ENCODE peak calls at places on chromosomes 4 and X, in six cellular contexts. One of them, this sample, is unnamed. For H3K4me1, the result is how much of the 10 kb centered on the place peaks cover.

GRCh38 chr4:186935881-186936280 is 212.2 kb upstream of the FAT1 start:
- DNase-seq in heart left ventricle: no peak
- DNase-seq in psoas muscle: no peak
- DNase-seq in suprapubic skin: no peak
- DNase-seq in transverse colon: no peak
- DNase-seq in tibial artery: no peak
- DNase-seq in this sample: no peak

GRCh38 chr4:101103381-101104142 is 243.8 kb downstream of the PPP3CA start:
- DNase-seq in heart left ventricle: no peak
- DNase-seq in tibial artery: no peak
- DNase-seq in transverse colon: no peak
- DNase-seq in psoas muscle: no peak
- DNase-seq in suprapubic skin: no peak
- DNase-seq in this sample: no peak

GRCh38 chr4:172480471-172480870 is 667.3 kb downstream of the GALNTL6 start:
- DNase-seq in suprapubic skin: no peak
- DNase-seq in heart left ventricle: no peak
- DNase-seq in transverse colon: no peak
- DNase-seq in psoas muscle: no peak
- DNase-seq in tibial artery: no peak
- DNase-seq in this sample: no peak

GRCh38 chr4:38092701-38093100 is 132.5 kb downstream of the PTTG2 start:
- DNase-seq in heart left ventricle: no peak
- DNase-seq in transverse colon: no peak
- DNase-seq in psoas muscle: no peak
- DNase-seq in tibial artery: no peak
- DNase-seq in suprapubic skin: no peak
- DNase-seq in this sample: no peak

GRCh38 chr4:107392380-107392779 is 327.7 kb downstream of the PAPSS1 start:
- DNase-seq in psoas muscle: no peak
- DNase-seq in tibial artery: no peak
- DNase-seq in suprapubic skin: no peak
- DNase-seq in transverse colon: no peak
- DNase-seq in heart left ventricle: no peak
- DNase-seq in this sample: no peak

GRCh38 chr4:7266525-7267292 is 74.4 kb downstream of the SORCS2 start:
- DNase-seq in suprapubic skin: no peak
- DNase-seq in transverse colon: no peak
- DNase-seq in heart left ventricle: no peak
- DNase-seq in psoas muscle: no peak
- DNase-seq in tibial artery: no peak
- DNase-seq in this sample: no peak

GRCh38 chrX:8579602-8580001 is 115.0 kb downstream of the VCX3B start:
- DNase-seq in heart left ventricle: no peak
- DNase-seq in tibial artery: no peak
- DNase-seq in transverse colon: peak
- DNase-seq in psoas muscle: no peak
- DNase-seq in suprapubic skin: no peak
- DNase-seq in this sample: peak

GRCh38 chrX:10564484-10564883 is 55.9 kb downstream of the MID1 start:
- DNase-seq in suprapubic skin: no peak
- DNase-seq in heart left ventricle: no peak
- DNase-seq in psoas muscle: no peak
- DNase-seq in transverse colon: no peak
- DNase-seq in tibial artery: no peak
- DNase-seq in this sample: no peak

GRCh38 chr4:83138979-83139378 is 24.4 kb upstream of the PLAC8 start:
- DNase-seq in tibial artery: no peak
- DNase-seq in transverse colon: no peak
- DNase-seq in suprapubic skin: no peak
- DNase-seq in heart left ventricle: no peak
- DNase-seq in psoas muscle: no peak
- DNase-seq in this sample: no peak

GRCh38 chrX:152926279-152926678 is 28.4 kb downstream of the ZNF185 start:
- DNase-seq in heart left ventricle: no peak
- DNase-seq in psoas muscle: no peak
- DNase-seq in suprapubic skin: no peak
- DNase-seq in tibial artery: no peak
- DNase-seq in transverse colon: peak
- DNase-seq in this sample: no peak

GRCh38 chrX:40108084-40108958 is 10.6 kb upstream of the BCOR start:
- DNase-seq in psoas muscle: peak
- DNase-seq in tibial artery: peak
- DNase-seq in suprapubic skin: no peak
- DNase-seq in transverse colon: peak
- DNase-seq in heart left ventricle: no peak
- DNase-seq in this sample: peak

GRCh38 chr4:113899260-113900177 is 79.9 kb downstream of the ARSJ start:
- DNase-seq in suprapubic skin: no peak
- DNase-seq in transverse colon: peak
- DNase-seq in heart left ventricle: no peak
- DNase-seq in psoas muscle: no peak
- DNase-seq in tibial artery: no peak
- DNase-seq in this sample: no peak

GRCh38 chr4:173301518-173302201 is 32.5 kb downstream of the HMGB2 start:
- DNase-seq in transverse colon: no peak
- DNase-seq in suprapubic skin: no peak
- DNase-seq in psoas muscle: no peak
- DNase-seq in heart left ventricle: no peak
- DNase-seq in tibial artery: no peak
- DNase-seq in this sample: no peak

GRCh38 chr4:170374770-170375169 is 285.0 kb upstream of the AADAT start:
- DNase-seq in tibial artery: no peak
- DNase-seq in suprapubic skin: no peak
- DNase-seq in psoas muscle: no peak
- DNase-seq in transverse colon: peak
- DNase-seq in heart left ventricle: no peak
- DNase-seq in this sample: no peak

GRCh38 chrX:14362731-14363130 is 166.6 kb upstream of the GLRA2 start:
- DNase-seq in tibial artery: no peak
- DNase-seq in heart left ventricle: no peak
- DNase-seq in suprapubic skin: no peak
- DNase-seq in psoas muscle: no peak
- DNase-seq in transverse colon: no peak
- DNase-seq in this sample: no peak

GRCh38 chr4:23851455-23851854 is 38.4 kb downstream of the PPARGC1A start:
- DNase-seq in suprapubic skin: no peak
- DNase-seq in tibial artery: no peak
- DNase-seq in psoas muscle: no peak
- DNase-seq in heart left ventricle: no peak
- DNase-seq in transverse colon: no peak
- DNase-seq in this sample: no peak

GRCh38 chr4:8726344-8726851 is 133.8 kb downstream of the CPZ start:
- DNase-seq in heart left ventricle: peak
- DNase-seq in suprapubic skin: peak
- DNase-seq in tibial artery: no peak
- DNase-seq in psoas muscle: no peak
- DNase-seq in transverse colon: peak
- DNase-seq in this sample: peak

GRCh38 chr4:40214661-40215418 is 18.0 kb downstream of the RHOH start:
- DNase-seq in heart left ventricle: no peak
- DNase-seq in psoas muscle: no peak
- DNase-seq in suprapubic skin: no peak
- DNase-seq in transverse colon: no peak
- DNase-seq in tibial artery: no peak
- DNase-seq in this sample: no peak

GRCh38 chr4:40214038-40214437 is 17.2 kb downstream of the RHOH start:
- DNase-seq in tibial artery: no peak
- DNase-seq in suprapubic skin: no peak
- DNase-seq in heart left ventricle: no peak
- DNase-seq in psoas muscle: no peak
- DNase-seq in transverse colon: no peak
- DNase-seq in this sample: no peak

GRCh38 chr4:40211224-40212185 is 14.7 kb downstream of the RHOH start:
- DNase-seq in psoas muscle: no peak
- DNase-seq in transverse colon: no peak
- DNase-seq in heart left ventricle: no peak
- DNase-seq in suprapubic skin: no peak
- DNase-seq in tibial artery: no peak
- DNase-seq in this sample: no peak

GRCh38 chr4:40210776-40211175 is 13.9 kb downstream of the RHOH start:
- DNase-seq in transverse colon: no peak
- DNase-seq in psoas muscle: no peak
- DNase-seq in suprapubic skin: no peak
- DNase-seq in heart left ventricle: no peak
- DNase-seq in tibial artery: no peak
- DNase-seq in this sample: no peak

DNA sequence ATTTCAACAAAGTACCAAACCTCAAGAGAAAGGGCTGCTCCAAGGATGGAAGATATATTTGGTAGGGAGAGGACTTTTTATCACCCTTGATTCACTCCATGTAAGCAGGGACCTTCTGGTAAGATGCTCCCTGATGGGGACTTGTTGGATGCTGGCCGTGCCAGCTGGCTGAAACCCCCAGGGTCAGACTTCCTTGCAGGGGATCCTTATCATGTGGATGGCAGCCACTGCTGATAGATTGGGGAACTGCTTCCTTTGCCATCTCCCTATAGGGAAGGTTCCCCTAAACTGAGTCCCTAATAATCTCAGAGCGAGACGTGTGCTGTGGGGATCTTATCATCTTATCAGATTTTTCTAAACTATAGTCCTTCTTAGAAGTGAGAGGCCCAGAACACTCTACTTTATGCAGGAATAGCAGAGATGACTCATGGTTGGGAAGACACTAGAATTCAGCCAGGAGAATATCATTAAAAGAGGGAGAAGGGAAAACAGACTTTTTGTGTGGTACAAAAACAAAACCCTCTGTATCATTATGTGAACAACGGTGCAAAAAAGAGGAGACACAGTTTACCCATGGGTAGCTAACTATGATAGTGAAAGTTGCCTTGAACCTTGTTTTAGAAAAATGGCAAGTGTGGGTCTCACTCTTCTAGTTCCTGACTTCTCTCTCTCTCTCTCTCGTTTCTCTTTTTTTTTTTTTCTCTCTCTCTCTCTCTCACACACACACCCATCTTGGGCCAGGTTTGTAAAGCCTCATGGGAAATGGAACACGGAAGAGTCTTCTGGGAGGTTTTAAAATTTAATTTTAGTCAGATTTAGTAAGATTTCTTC is 16.1 kb downstream of the RHOH start:
- DNase-seq in heart left ventricle: no peak
- DNase-seq in tibial artery: no peak
- DNase-seq in transverse colon: no peak
- DNase-seq in suprapubic skin: no peak
- DNase-seq in psoas muscle: no peak
- DNase-seq in this sample: no peak
- H3K4me1 ChIP-seq in heart left ventricle: under half
- H3K4me1 ChIP-seq in tibial artery: under half
- H3K4me1 ChIP-seq in transverse colon: under half
- H3K4me1 ChIP-seq in suprapubic skin: under half
- H3K4me1 ChIP-seq in psoas muscle: under half
- H3K4me1 ChIP-seq in this sample: under half

GRCh38 chr4:3046623-3047022 is 27.7 kb downstream of the HTT-AS start:
- DNase-seq in heart left ventricle: no peak
- DNase-seq in transverse colon: no peak
- DNase-seq in psoas muscle: no peak
- DNase-seq in tibial artery: no peak
- DNase-seq in suprapubic skin: no peak
- DNase-seq in this sample: no peak
- TF ChIP-seq CTCF in heart left ventricle: no peak
- TF ChIP-seq CTCF in transverse colon: no peak
- TF ChIP-seq CTCF in psoas muscle: no peak
- TF ChIP-seq CTCF in tibial artery: no peak
- TF ChIP-seq CTCF in suprapubic skin: no peak
- TF ChIP-seq CTCF in this sample: no peak

GRCh38 chr4:41575665-41576064 is 37.7 kb downstream of the LIMCH1 start:
- DNase-seq in psoas muscle: no peak
- DNase-seq in heart left ventricle: no peak
- DNase-seq in tibial artery: no peak
- DNase-seq in transverse colon: no peak
- DNase-seq in suprapubic skin: no peak
- DNase-seq in this sample: no peak

GRCh38 chr4:41571422-41571821 is 33.5 kb downstream of the LIMCH1 start:
- DNase-seq in psoas muscle: no peak
- DNase-seq in tibial artery: no peak
- DNase-seq in heart left ventricle: no peak
- DNase-seq in suprapubic skin: no peak
- DNase-seq in transverse colon: no peak
- DNase-seq in this sample: no peak

GRCh38 chr4:41572414-41572986 is 34.5 kb downstream of the LIMCH1 start:
- DNase-seq in transverse colon: no peak
- DNase-seq in heart left ventricle: no peak
- DNase-seq in psoas muscle: no peak
- DNase-seq in tibial artery: no peak
- DNase-seq in suprapubic skin: no peak
- DNase-seq in this sample: no peak

GRCh38 chr4:41575207-41575606 is 37.2 kb downstream of the LIMCH1 start:
- DNase-seq in psoas muscle: no peak
- DNase-seq in suprapubic skin: no peak
- DNase-seq in tibial artery: no peak
- DNase-seq in heart left ventricle: no peak
- DNase-seq in transverse colon: no peak
- DNase-seq in this sample: no peak

GRCh38 chr4:41573458-41574129 is 35.6 kb downstream of the LIMCH1 start:
- DNase-seq in transverse colon: no peak
- DNase-seq in tibial artery: no peak
- DNase-seq in psoas muscle: no peak
- DNase-seq in heart left ventricle: no peak
- DNase-seq in suprapubic skin: no peak
- DNase-seq in this sample: no peak
- H3K4me1 ChIP-seq in transverse colon: under half
- H3K4me1 ChIP-seq in tibial artery: under half
- H3K4me1 ChIP-seq in psoas muscle: half or more
- H3K4me1 ChIP-seq in heart left ventricle: half or more
- H3K4me1 ChIP-seq in suprapubic skin: under half
- H3K4me1 ChIP-seq in this sample: under half

GRCh38 chr4:828641-829271 is 2.8 kb upstream of the CPLX1 start:
- DNase-seq in transverse colon: no peak
- DNase-seq in tibial artery: peak
- DNase-seq in heart left ventricle: peak
- DNase-seq in psoas muscle: peak
- DNase-seq in suprapubic skin: peak
- DNase-seq in this sample: peak
- TF ChIP-seq CTCF in transverse colon: no peak
- TF ChIP-seq CTCF in tibial artery: no peak
- TF ChIP-seq CTCF in heart left ventricle: no peak
- TF ChIP-seq CTCF in psoas muscle: no peak
- TF ChIP-seq CTCF in suprapubic skin: no peak
- TF ChIP-seq CTCF in this sample: no peak

GRCh38 chr4:152095701-152096070 is 334.9 kb upstream of the GATB start:
- DNase-seq in heart left ventricle: no peak
- DNase-seq in transverse colon: no peak
- DNase-seq in psoas muscle: no peak
- DNase-seq in tibial artery: no peak
- DNase-seq in suprapubic skin: no peak
- DNase-seq in this sample: no peak
- H3K4me1 ChIP-seq in heart left ventricle: under half
- H3K4me1 ChIP-seq in transverse colon: under half
- H3K4me1 ChIP-seq in psoas muscle: under half
- H3K4me1 ChIP-seq in tibial artery: under half
- H3K4me1 ChIP-seq in suprapubic skin: under half
- H3K4me1 ChIP-seq in this sample: under half